ENCODE peak calls at places on chromosomes 7 and 10, in seven cellular contexts. G, Y, Q, L, P, V and J are unnamed samples.

GRCh38 chr7:131583430-131583829 is 27.0 kb upstream of the PODXL start:
- DNase-seq in G (no peak), Y (no peak), Q (no peak), L (no peak), P (no peak), V (no peak), J (no peak)

GRCh38 chr10:96292971-96293909 is 11.0 kb upstream of the DNTT start:
- DNase-seq in G (peak; percentile 59), Y (no peak), Q (peak; percentile 46), L (no peak), P (no peak), V (peak; percentile 47), J (no peak)

GRCh38 chr7:44750921-44751571 is 2.4 kb downstream of the ZMIZ2 start:
- DNase-seq in G (no peak), Y (no peak), Q (peak; percentile 52), L (no peak), P (no peak), V (no peak), J (no peak)

GRCh38 chr10:102545997-102546396 is 42.2 kb downstream of the SUFU start:
- DNase-seq in G (no peak), Y (no peak), Q (no peak), L (no peak), P (no peak), V (no peak), J (no peak)

GRCh38 chr10:124280916-124281315 is 137.8 kb downstream of the OAT start:
- DNase-seq in G (no peak), Y (no peak), Q (no peak), L (no peak), P (no peak), V (no peak), J (no peak)

GRCh38 chr10:98446121-98446655 is 547 bp downstream of the HPS1 start:
- DNase-seq in G (no peak), Y (peak; percentile 41), Q (peak; percentile 21), L (peak; percentile 38), P (peak; percentile 65), V (no peak), J (peak; percentile 21)

GRCh38 chr7:42212541-42213090 is 24.4 kb downstream of the GLI3 start:
- DNase-seq in G (no peak), Y (no peak), Q (no peak), L (no peak), P (no peak), V (no peak), J (no peak)

GRCh38 chr10:69004821-69005220 is 16.2 kb downstream of the KIFBP start:
- DNase-seq in G (peak; percentile 47), Y (no peak), Q (peak; percentile 73), L (no peak), P (no peak), V (peak; percentile 18), J (no peak)

GRCh38 chr10:106436123-106436740 is 728.3 kb downstream of the SORCS1 start:
- DNase-seq in G (no peak), Y (no peak), Q (peak; percentile 26), L (no peak), P (no peak), V (no peak), J (no peak)

GRCh38 chr10:16519908-16520861 is 1.5 kb downstream of the C1QL3 start:
- DNase-seq in G (no peak), Y (no peak), Q (no peak), L (no peak), P (no peak), V (no peak), J (no peak)

GRCh38 chr7:71733108-71733870 is 601.3 kb downstream of the GALNT17 start:
- DNase-seq in G (peak; percentile 63), Y (peak; percentile 63), Q (peak; percentile 22), L (peak; percentile 72), P (peak; percentile 91), V (peak; percentile 3), J (peak; percentile 76)

GRCh38 chr10:100866575-100867098 is 46.1 kb upstream of the SLF2 start:
- DNase-seq in G (no peak), Y (no peak), Q (no peak), L (no peak), P (no peak), V (no peak), J (no peak)

GRCh38 chr10:3919676-3920308 is 134.8 kb upstream of the KLF6 start:
- DNase-seq in G (no peak), Y (no peak), Q (no peak), L (no peak), P (no peak), V (no peak), J (no peak)

GRCh38 chr10:34626158-34626557 is 188.9 kb downstream of the PARD3 start:
- DNase-seq in G (no peak), Y (no peak), Q (no peak), L (no peak), P (no peak), V (no peak), J (no peak)

GRCh38 chr7:100854146-100854895 is 1.8 kb downstream of the SLC12A9 start:
- DNase-seq in G (no peak), Y (no peak), Q (no peak), L (no peak), P (no peak), V (no peak), J (no peak)

GRCh38 chr7:73995330-73995729 is 32.6 kb upstream of the ELN start:
- DNase-seq in G (no peak), Y (no peak), Q (peak; percentile 86), L (no peak), P (no peak), V (no peak), J (no peak)

DNA sequence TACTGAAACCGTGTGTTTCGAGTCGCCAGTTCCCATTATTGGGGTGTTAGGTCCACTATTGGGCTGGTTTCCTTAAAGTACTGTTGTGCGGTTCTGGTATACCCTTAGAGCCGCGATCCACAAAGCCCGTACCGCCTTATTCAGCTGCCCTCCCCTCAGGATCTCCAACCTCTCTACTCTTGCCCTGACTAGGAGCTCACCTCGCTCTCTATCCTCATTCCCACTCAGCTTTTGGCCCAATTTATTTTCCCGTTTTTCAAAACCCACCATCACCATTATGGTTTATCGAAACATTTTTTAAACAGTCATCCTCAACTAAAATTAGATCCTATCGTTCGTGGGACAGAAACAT is 454 bp upstream of the ETV1 start:
- DNase-seq in G (no peak), Y (no peak), Q (no peak), L (no peak), P (no peak), V (no peak), J (no peak)
- H3K4me3 ChIP-seq in G (peak overlapping the region; percentile 61), Y (peak overlapping the region; percentile 8), Q (peak overlapping the region; percentile 91), L (peak overlapping the region; percentile 57), P (peak overlapping the region; percentile 67), V (peak overlapping the region; percentile 53), J (peak overlapping the region; percentile 73)

DNA sequence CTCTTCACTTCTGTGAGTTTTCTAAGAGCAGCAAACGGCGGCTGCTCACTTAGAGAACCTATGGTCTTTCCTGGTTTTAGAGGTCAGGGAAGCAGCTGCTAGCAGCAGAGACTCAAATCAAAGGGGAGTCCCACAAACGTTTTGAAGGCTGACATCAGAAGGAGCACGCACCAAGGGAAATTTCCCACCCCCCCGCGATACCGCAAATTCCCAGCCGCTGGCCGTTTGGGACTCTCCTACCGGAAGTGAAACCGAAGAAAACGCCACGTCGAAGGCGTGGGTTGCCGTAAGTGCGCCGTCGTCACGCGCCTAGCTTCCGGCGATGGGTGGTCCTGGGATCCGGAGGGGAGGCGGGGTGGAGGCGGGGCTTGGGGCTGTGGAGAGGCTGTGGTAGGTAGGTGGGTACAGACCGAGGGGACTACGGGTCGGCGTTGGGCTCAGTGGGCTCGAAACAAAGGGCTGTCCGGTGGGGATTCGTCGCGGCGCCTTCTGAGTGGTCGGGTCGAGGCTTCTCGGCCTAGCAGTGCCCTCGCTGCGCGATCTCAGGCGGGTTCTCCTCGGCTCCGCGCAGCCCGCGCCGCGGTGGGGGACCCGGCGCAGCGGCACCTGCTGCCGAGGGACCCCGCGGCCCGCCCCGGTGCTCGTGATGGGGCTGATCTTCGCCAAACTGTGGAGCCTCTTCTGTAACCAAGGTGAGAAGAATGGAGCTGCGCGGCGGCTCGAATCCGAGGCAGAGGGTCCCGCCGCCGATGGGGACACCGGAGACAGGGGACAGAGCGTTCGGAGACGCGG is at the start of gene ARL5B:
- DNase-seq in G (peak; percentile 98), Y (peak; percentile 98), Q (peak; percentile 99), L (peak; percentile 98), P (peak; percentile 97), V (peak; percentile 94), J (peak; percentile 97)
- TF ChIP-seq POLR2A in G (peak; percentile 51), Y (peak; percentile 51), Q (peak; percentile 97), L (peak; percentile 82), P (peak; percentile 87), V (peak; percentile 61), J (peak; percentile 40)

GRCh38 chr7:138666385-138666784 is 34.8 kb downstream of the SVOPL start:
- DNase-seq in G (no peak), Y (no peak), Q (no peak), L (no peak), P (no peak), V (no peak), J (no peak)

GRCh38 chr7:138662066-138663061 is 38.8 kb downstream of the SVOPL start:
- DNase-seq in G (no peak), Y (no peak), Q (no peak), L (no peak), P (no peak), V (no peak), J (no peak)

GRCh38 chr7:138665669-138666140 is 35.5 kb downstream of the SVOPL start:
- DNase-seq in G (no peak), Y (no peak), Q (no peak), L (no peak), P (no peak), V (no peak), J (no peak)

GRCh38 chr7:138665249-138665648 is 35.9 kb downstream of the SVOPL start:
- DNase-seq in G (no peak), Y (no peak), Q (no peak), L (no peak), P (no peak), V (no peak), J (no peak)

DNA sequence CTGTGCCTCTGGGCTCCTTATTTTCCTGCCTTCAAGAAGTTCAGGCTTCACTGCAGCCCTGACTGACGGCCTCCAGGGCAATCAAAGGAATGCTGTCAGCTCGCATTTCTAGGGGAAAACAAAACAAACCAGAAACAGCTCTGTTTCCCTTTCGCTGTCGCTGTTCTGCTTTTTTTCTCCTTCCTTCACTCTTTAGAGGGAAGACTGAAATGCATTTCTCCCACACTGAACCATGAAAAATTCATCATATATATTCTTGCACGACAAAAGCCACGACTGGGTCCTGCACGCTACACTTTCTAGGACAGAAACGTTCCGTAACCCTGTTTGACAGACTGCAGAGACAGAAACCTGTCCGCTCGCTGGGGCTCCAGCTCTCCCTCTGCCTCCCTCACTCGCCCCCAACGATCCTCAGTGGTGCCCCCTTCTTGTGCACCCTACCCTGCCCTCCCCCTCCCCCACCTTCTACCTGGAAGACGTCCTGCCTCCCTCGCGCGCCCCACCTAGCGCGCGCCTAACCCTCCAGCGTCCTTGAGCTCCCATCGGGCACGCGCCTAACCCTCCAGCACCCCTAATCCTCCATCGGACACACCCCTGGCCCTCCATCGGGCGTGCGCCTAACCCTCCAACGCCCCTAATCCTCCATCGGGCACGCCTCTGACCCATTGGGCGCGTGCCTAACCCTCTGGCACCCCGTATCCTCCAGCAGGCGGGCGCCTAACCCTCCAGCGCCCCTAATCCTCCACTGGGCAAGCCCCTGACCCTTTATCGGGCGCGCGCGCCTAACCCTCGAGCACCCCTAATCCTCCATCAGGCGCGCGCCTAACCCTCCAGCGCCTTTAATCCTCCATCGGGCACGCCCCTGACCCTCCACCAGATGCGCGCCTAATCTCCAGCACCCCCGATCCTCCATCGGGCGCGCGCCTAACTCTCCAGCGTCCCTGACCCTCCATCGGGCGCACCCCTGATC is 37.1 kb downstream of the SVOPL start:
- DNase-seq in G (no peak), Y (peak; percentile 23), Q (no peak), L (no peak), P (peak; percentile 34), V (no peak), J (no peak)
- TF ChIP-seq CTCF in G (no peak), Y (peak; percentile 19), Q (no peak), L (no peak), P (no peak), V (no peak), J (no peak)

GRCh38 chr7:97731736-97732370 is at the start of gene TAC1:
- DNase-seq in G (no peak), Y (no peak), Q (no peak), L (no peak), P (no peak), V (no peak), J (peak; percentile 35)
- H3K4me3 ChIP-seq in G (peak within 1 kb of the TSS; percentile 24), Y (no peak within 1 kb of the TSS), Q (no peak within 1 kb of the TSS), L (no peak within 1 kb of the TSS), P (no peak within 1 kb of the TSS), V (no peak within 1 kb of the TSS), J (peak within 1 kb of the TSS; percentile 14)